ENCODE peak calls at places on chromosomes 6 and 20, in seven cellular contexts. B, N, F, U, K, Y and O are unnamed samples.

GRCh38 chr6:22716721-22717120 is 147.4 kb downstream of the HDGFL1 start:
- DNase-seq in B (no peak), N (no peak), F (no peak), U (no peak), K (no peak), Y (no peak), O (no peak)

GRCh38 chr6:122184260-122184934 is 215.1 kb upstream of the HSF2 start:
- DNase-seq in B (no peak), N (no peak), F (no peak), U (no peak), K (no peak), Y (no peak), O (no peak)

GRCh38 chr6:104682722-104683643 is 176.7 kb downstream of the HACE1 start:
- DNase-seq in B (peak; percentile 13), N (peak; percentile 12), F (peak; percentile 47), U (no peak), K (no peak), Y (peak; percentile 44), O (peak; percentile 71)

GRCh38 chr6:167588181-167588919 is 238.4 kb upstream of the AFDN start:
- DNase-seq in B (no peak), N (no peak), F (no peak), U (no peak), K (peak; percentile 55), Y (no peak), O (no peak)

GRCh38 chr6:43263314-43264178 is 20.3 kb downstream of the TTBK1 start:
- DNase-seq in B (peak; percentile 32), N (peak; percentile 15), F (peak; percentile 60), U (no peak), K (peak; percentile 78), Y (peak; percentile 78), O (peak; percentile 81)

GRCh38 chr6:166996406-166996805 is 2.8 kb upstream of the CEP43 start:
- DNase-seq in B (no peak), N (no peak), F (no peak), U (no peak), K (no peak), Y (no peak), O (no peak)

GRCh38 chr20:62576815-62577214 is 65.5 kb upstream of the SLCO4A1 start:
- DNase-seq in B (no peak), N (no peak), F (no peak), U (no peak), K (no peak), Y (no peak), O (peak; percentile 53)

GRCh38 chr6:130303436-130303835 is 62.4 kb upstream of the TMEM200A start:
- DNase-seq in B (no peak), N (no peak), F (no peak), U (no peak), K (no peak), Y (no peak), O (no peak)

GRCh38 chr20:49888341-49889244 is 26.7 kb downstream of the SPATA2 start:
- DNase-seq in B (peak; percentile 80), N (peak; percentile 13), F (peak; percentile 88), U (no peak), K (no peak), Y (no peak), O (no peak)

GRCh38 chr6:100881707-100882040 is 545 bp upstream of the ASCC3 start:
- DNase-seq in B (no peak), N (peak; percentile 54), F (no peak), U (no peak), K (no peak), Y (no peak), O (no peak)

GRCh38 chr20:39042279-39043150 is 80.4 kb downstream of the DHX35 start:
- DNase-seq in B (no peak), N (no peak), F (no peak), U (no peak), K (no peak), Y (no peak), O (no peak)